ENCODE peak calls at places on chromosome 1, in eight cellular contexts. P is mucosa of descending colon; L is mammary epithelial cell; K is body of pancreas; E is left ventricle myocardium inferior; V is CD8-positive, alpha-beta T cell; F is bronchial epithelial cell; U is MCF 10A. R is an unnamed sample.

GRCh38 chr1:159851386-159851785 is 11.1 kb downstream of the VSIG8 start:
- DNase-seq in P (no peak), L (no peak), K (no peak), E (no peak), V (no peak), F (no peak), U (peak), R (no peak)

GRCh38 chr1:33516428-33516827 is 44.0 kb downstream of the ZSCAN20 start:
- DNase-seq in P (no peak), L (no peak), K (no peak), E (no peak), V (no peak), F (no peak), U (peak), R (no peak)

GRCh38 chr1:67771152-67771551 is 62.1 kb downstream of the GNG12 start:
- DNase-seq in P (no peak), L (peak), K (peak), E (no peak), V (no peak), F (peak), U (peak), R (no peak)

GRCh38 chr1:180217021-180217420 is 13.0 kb upstream of the LHX4 start:
- DNase-seq in P (no peak), L (no peak), K (no peak), E (no peak), V (no peak), F (no peak), U (no peak), R (no peak)

GRCh38 chr1:203640723-203641523 is 14.3 kb downstream of the ATP2B4 start:
- DNase-seq in P (no peak), L (no peak), K (no peak), E (no peak), V (no peak), F (no peak), U (no peak), R (no peak)

GRCh38 chr1:19974822-19975416 is 4.5 kb downstream of the PLA2G2A start:
- DNase-seq in P (no peak), L (peak), K (peak), E (peak), V (no peak), F (peak), U (peak), R (no peak)

GRCh38 chr1:115278241-115278640 is 59.8 kb downstream of the NGF start:
- DNase-seq in P (no peak), L (no peak), K (no peak), E (no peak), V (no peak), F (no peak), U (no peak), R (no peak)

GRCh38 chr1:224795591-224795990 is 133.9 kb upstream of the DNAH14 start:
- DNase-seq in P (no peak), L (no peak), K (no peak), E (no peak), V (no peak), F (no peak), U (no peak), R (no peak)

GRCh38 chr1:236103646-236104218 is 38.6 kb upstream of the GPR137B start:
- DNase-seq in P (no peak), L (peak), K (peak), E (no peak), V (peak), F (peak), U (peak), R (no peak)

GRCh38 chr1:9691726-9692125 is 40.2 kb downstream of the PIK3CD start:
- DNase-seq in P (no peak), L (no peak), K (no peak), E (no peak), V (no peak), F (no peak), U (no peak), R (no peak)

GRCh38 chr1:44084998-44085675 is 33.5 kb upstream of the KLF17 start:
- DNase-seq in P (no peak), L (peak), K (no peak), E (no peak), V (no peak), F (peak), U (peak), R (no peak)

GRCh38 chr1:109369167-109369746 is 28.5 kb downstream of the SORT1 start:
- DNase-seq in P (no peak), L (no peak), K (no peak), E (no peak), V (no peak), F (no peak), U (no peak), R (no peak)

GRCh38 chr1:150409504-150410362 is 45.8 kb downstream of the RPRD2 start:
- DNase-seq in P (no peak), L (no peak), K (no peak), E (no peak), V (no peak), F (no peak), U (peak), R (no peak)

GRCh38 chr1:221881805-221882581 is 140.1 kb upstream of the DUSP10 start:
- DNase-seq in P (no peak), L (peak), K (no peak), E (no peak), V (no peak), F (peak), U (peak), R (no peak)

GRCh38 chr1:78464449-78464891 is 26.3 kb upstream of the PTGFR start:
- DNase-seq in P (no peak), L (no peak), K (no peak), E (no peak), V (no peak), F (peak), U (no peak), R (no peak)

GRCh38 chr1:66788231-66788939 is 12.7 kb downstream of the INSL5 start:
- DNase-seq in P (no peak), L (peak), K (no peak), E (no peak), V (peak), F (peak), U (no peak), R (no peak)

GRCh38 chr1:224617410-224618361 is 1.6 kb downstream of the CNIH3 start:
- DNase-seq in P (no peak), L (no peak), K (no peak), E (no peak), V (no peak), F (no peak), U (no peak), R (no peak)

GRCh38 chr1:220012259-220012658 is 34.0 kb downstream of the EPRS1 start:
- DNase-seq in P (no peak), L (no peak), K (no peak), E (no peak), V (no peak), F (no peak), U (no peak), R (no peak)

GRCh38 chr1:109757936-109758786 is 5.6 kb downstream of the EPS8L3 start:
- DNase-seq in P (no peak), L (no peak), K (no peak), E (no peak), V (no peak), F (no peak), U (no peak), R (no peak)

GRCh38 chr1:207840380-207840779 is 70.5 kb downstream of the CD34 start:
- DNase-seq in P (no peak), L (no peak), K (no peak), E (no peak), V (no peak), F (no peak), U (no peak), R (no peak)

GRCh38 chr1:29238601-29238964 is 2.3 kb downstream of the PTPRU start:
- DNase-seq in P (no peak), L (no peak), K (no peak), E (no peak), V (no peak), F (no peak), U (peak), R (no peak)

GRCh38 chr1:1971688-1972087 is 31.9 kb downstream of the CFAP74 start:
- DNase-seq in P (no peak), L (no peak), K (no peak), E (no peak), V (no peak), F (no peak), U (no peak), R (no peak)

GRCh38 chr1:96962807-96963206 is 241.2 kb downstream of the PTBP2 start:
- DNase-seq in P (no peak), L (peak), K (peak), E (no peak), V (no peak), F (peak), U (peak), R (no peak)

GRCh38 chr1:233647083-233647482 is 33.2 kb downstream of the KCNK1 start:
- DNase-seq in P (no peak), L (no peak), K (no peak), E (no peak), V (no peak), F (no peak), U (no peak), R (no peak)

GRCh38 chr1:15849775-15850449 is 2.4 kb downstream of the SPEN start:
- DNase-seq in P (no peak), L (peak), K (peak), E (peak), V (no peak), F (peak), U (peak), R (peak)

DNA sequence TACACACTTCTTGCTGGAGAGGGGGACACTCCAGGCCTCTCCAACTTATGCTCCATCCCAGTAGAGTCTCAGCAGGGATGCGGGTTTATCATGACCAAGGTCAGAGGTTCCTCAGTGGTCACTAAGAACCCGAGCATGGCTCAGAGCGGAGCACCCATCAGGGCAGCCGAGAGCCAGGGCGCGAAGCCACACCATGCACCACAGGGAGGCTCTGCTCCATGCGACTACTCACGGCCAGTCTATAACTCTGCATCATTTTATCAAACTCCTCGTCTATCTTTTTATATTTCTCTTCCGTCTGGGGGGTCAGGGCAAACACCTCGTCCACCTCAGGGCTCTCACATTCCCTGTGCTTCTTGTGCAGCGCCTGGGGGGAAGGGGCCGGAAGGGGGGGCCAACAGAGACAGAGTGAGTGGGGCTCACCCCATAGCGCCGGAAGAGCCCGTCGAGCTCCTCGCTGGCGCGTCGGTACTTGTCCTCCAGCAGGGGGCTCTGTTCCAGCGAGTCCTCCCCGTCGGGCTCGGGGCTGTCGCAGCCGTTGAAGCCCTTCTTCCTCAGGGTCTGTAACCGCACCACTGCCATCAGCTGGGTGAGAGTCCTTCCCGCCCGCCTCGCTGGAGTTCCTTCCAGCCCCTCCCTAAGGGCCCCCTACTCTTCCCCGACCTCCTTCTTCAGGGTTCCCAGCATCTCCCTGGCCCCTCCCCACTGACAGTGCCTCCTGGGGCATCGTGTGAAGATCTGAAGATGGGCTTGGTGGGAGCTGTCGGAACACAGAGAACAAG is 20.0 kb downstream of the MEF2D start:
- DNase-seq in P (peak), L (no peak), K (peak), E (peak), V (peak), F (no peak), U (peak), R (peak)
- TF ChIP-seq CTCF in P (peak), L (peak), K (peak), E (peak), V (peak), F (peak), U (peak), R (peak)

DNA sequence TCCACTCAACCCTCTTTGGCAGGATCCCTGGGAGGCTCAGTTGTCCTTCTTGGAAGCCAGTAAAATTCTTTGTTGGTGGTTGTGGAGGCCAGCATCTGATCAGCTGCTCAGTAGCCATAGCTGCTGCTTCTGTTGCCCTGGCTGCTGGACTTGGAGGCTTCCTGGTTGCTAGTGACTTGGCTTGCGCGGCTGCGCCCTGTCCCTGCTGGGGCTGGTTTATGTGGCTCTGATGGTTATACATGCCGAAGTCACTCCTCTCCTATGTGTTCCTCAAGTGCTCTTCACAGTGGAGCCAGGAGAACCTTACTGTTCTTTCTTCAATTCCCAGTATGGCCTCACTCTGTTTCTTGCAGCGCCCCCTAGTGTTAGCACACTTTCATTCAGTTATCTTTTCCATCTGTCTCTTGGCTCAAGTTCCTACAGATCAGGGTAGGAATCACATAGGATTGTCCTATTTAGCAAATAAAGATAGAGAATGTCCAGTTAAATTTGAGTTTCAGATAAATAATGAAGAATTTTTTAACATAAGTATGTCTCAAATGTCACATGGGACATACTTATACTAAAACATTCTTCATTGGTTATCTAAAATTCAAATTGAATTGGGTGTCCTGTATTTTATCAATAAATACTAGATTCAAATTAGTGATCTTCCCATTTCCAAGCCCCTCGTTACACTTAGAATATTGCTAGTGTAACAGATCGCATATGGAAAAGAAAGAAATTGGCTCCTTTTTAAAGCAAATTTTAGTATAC is 176.5 kb downstream of the TGFB2 start:
- DNase-seq in P (no peak), L (peak), K (peak), E (no peak), V (no peak), F (peak), U (peak), R (no peak)
- TF ChIP-seq CTCF in P (peak), L (peak), K (peak), E (peak), V (peak), F (peak), U (peak), R (no peak)

DNA sequence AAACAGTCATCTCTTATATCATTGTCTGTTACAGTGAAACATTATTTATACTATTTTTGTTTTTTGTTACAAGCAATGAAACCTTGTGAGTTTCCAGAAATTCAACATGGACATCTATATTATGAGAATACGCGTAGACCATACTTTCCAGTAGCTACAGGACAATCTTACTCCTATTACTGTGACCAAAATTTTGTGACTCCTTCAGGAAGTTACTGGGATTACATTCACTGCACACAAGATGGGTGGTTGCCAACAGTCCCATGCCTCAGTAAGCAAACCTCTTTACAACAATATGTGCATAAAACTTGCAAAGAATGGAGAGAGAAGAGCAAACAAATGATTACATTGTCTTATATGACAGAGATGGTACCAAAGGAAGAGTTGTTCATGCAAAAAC is 22.4 kb downstream of the CFHR4 start:
- DNase-seq in P (no peak), L (no peak), K (no peak), E (no peak), V (no peak), F (peak), U (peak), R (no peak)
- TF ChIP-seq CTCF in P (no peak), L (no peak), K (no peak), E (no peak), V (no peak), F (no peak), U (peak), R (no peak)

GRCh38 chr1:218250492-218250891 is 34.6 kb upstream of the RRP15 start:
- DNase-seq in P (no peak), L (no peak), K (no peak), E (no peak), V (no peak), F (no peak), U (peak), R (no peak)

GRCh38 chr1:218242171-218242570 is 42.9 kb upstream of the RRP15 start:
- DNase-seq in P (no peak), L (peak), K (no peak), E (no peak), V (no peak), F (peak), U (peak), R (no peak)

GRCh38 chr1:218249757-218250156 is 35.3 kb upstream of the RRP15 start:
- DNase-seq in P (no peak), L (no peak), K (no peak), E (no peak), V (no peak), F (peak), U (no peak), R (no peak)

DNA sequence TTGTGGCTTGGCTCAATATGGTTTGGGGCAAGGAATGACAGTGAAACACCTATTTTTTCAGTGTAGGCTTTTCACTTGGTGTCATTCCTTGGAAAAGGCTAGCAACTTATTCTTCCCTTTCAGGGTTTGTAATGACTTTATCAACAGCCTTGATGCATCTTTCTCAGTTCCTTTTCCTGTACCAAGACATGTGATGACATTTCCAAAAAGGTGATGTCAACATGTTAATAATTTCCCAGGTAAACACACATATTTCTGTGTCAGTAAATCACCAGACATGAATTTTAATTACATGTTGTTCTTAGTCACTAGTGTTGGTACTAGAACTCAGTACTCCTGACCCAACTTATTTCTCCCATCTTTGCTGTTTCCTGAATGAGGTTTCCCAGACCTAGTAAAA is 37.8 kb upstream of the RRP15 start:
- DNase-seq in P (no peak), L (no peak), K (no peak), E (no peak), V (no peak), F (no peak), U (no peak), R (no peak)
- TF ChIP-seq CTCF in P (no peak), L (no peak), K (no peak), E (no peak), V (no peak), F (no peak), U (no peak), R (no peak)

DNA sequence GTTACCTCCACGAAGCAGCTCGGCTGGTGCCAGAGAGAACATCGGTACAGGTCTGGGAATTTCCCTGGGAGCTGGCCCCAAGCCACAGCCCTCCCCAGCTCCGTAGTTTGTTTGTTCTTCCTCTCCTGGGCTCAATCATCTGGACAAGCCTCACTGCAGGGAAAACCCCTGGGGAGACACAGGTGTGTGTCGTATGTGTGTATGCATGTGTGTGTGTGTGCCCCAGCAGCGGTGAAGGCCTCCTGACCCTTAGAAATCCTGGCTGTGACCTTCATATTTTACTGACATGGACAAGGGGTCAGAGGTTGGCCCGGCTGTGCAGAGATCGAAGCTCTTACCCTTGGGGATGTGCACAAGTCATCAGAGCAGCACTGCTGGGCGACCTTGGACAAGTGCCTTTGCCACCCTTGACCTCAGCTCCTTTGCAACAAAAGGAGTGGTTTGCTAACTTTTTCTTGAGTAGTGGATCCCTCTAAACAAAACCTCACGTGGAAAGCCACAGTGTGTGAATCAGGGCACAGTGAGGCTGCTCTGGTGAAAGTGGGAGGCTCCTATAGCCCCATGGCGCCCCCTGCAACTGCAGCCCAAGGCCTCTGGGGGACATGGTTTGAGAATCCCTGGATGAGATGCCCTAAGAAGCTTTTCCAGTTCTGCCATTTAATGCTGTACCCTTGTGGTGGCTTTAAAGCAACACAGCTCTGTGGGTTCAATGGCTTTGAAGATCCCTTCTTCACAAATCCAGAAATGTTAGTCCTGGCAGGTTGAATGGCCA is 12.3 kb upstream of the IL22RA1 start:
- DNase-seq in P (peak), L (peak), K (peak), E (no peak), V (no peak), F (peak), U (peak), R (no peak)
- TF ChIP-seq CTCF in P (no peak), L (peak), K (peak), E (no peak), V (no peak), F (no peak), U (no peak), R (no peak)

GRCh38 chr1:53473463-53473862 is 14.3 kb downstream of the DMRTB1 start:
- DNase-seq in P (no peak), L (no peak), K (no peak), E (no peak), V (no peak), F (no peak), U (no peak), R (no peak)
- TF ChIP-seq CTCF in P (no peak), L (peak), K (no peak), E (no peak), V (peak), F (peak), U (peak), R (no peak)